ENCODE peak calls at places on chromosomes 16 and 17, in nine cellular contexts. S is GM03348; V is AG10803; Z is GM12865; L is stimulated activated CD4-positive, alpha-beta T cell treated with anti-CD3 and anti-CD28 coated beads, Interleukin-1b, Interleukin-23, amount 100 ng/mL, for 1 hour; P is stimulated activated CD8-positive, alpha-beta memory T cell treated with anti-CD3 and anti-CD28 coated beads, Interleukin-2, amount 100 ng/mL, for 48 hours; E is NCI-H774; A is activated T-cell treated with anti-CD3 and anti-CD28 coated beads for 4 hours; C is T-helper 2 cell. Y is an unnamed sample.

GRCh38 chr17:44556854-44557606 is at the start of gene FZD2:
- DNase-seq in Z (peak), S (peak), P (peak), V (peak), E (peak), A (no peak), C (peak), L (no peak), Y (peak)

GRCh38 chr17:72392056-72393010 is 271.5 kb downstream of the SOX9 start:
- DNase-seq in S (peak), A (no peak), E (no peak), V (peak), C (no peak), P (no peak), Z (peak), L (no peak), Y (peak)

GRCh38 chr16:11949527-11949926 is 7.7 kb upstream of the NPIPB2 start:
- DNase-seq in A (no peak), S (peak), Z (peak), P (no peak), E (peak), C (no peak), L (no peak), V (peak), Y (peak)

GRCh38 chr16:3454093-3454492 is 10.6 kb downstream of the NAA60 start:
- DNase-seq in L (no peak), V (no peak), A (no peak), Z (no peak), S (no peak), C (no peak), P (no peak), E (no peak), Y (no peak)

GRCh38 chr17:77556408-77557068 is 402.0 kb upstream of the TNRC6C start:
- DNase-seq in E (no peak), S (no peak), C (no peak), L (no peak), A (no peak), Z (no peak), V (no peak), P (no peak), Y (no peak)

GRCh38 chr17:74119049-74119580 is 84.4 kb upstream of the RPL38 start:
- DNase-seq in S (no peak), V (no peak), C (no peak), P (no peak), E (no peak), A (no peak), Z (no peak), L (no peak), Y (no peak)

GRCh38 chr16:87794485-87795078 is 28.8 kb upstream of the KLHDC4 start:
- DNase-seq in E (no peak), V (no peak), L (no peak), Z (no peak), P (no peak), C (no peak), A (no peak), S (no peak), Y (no peak)

GRCh38 chr17:69447726-69448125 is 33.2 kb downstream of the MAP2K6 start:
- DNase-seq in S (peak), A (no peak), Z (no peak), L (no peak), C (no peak), E (no peak), P (no peak), V (peak), Y (no peak)

GRCh38 chr17:35731932-35732805 is 730 bp downstream of the RASL10B start:
- DNase-seq in P (no peak), C (no peak), L (no peak), A (no peak), Z (no peak), V (no peak), S (no peak), E (no peak), Y (no peak)

GRCh38 chr17:75191584-75191983 is 8.8 kb upstream of the SUMO2 start:
- DNase-seq in V (peak), E (no peak), S (no peak), L (no peak), Z (no peak), C (no peak), A (no peak), P (no peak), Y (peak)

GRCh38 chr17:73559532-73559931 is 84.7 kb downstream of the SDK2 start:
- DNase-seq in L (no peak), E (no peak), V (no peak), P (no peak), Z (no peak), S (no peak), C (no peak), A (no peak), Y (no peak)

GRCh38 chr17:17372856-17373520 is 69.8 kb downstream of the NT5M start:
- DNase-seq in S (no peak), A (no peak), L (no peak), V (no peak), Z (no peak), E (no peak), C (no peak), P (no peak), Y (no peak)

GRCh38 chr17:36632916-36633846 is 31.8 kb downstream of the MRM1 start:
- DNase-seq in A (no peak), S (no peak), C (no peak), L (no peak), V (no peak), Z (no peak), E (no peak), P (no peak), Y (no peak)

GRCh38 chr17:28344011-28344410 is 8.4 kb downstream of the TNFAIP1 start:
- DNase-seq in V (no peak), C (no peak), A (no peak), P (no peak), E (no peak), L (no peak), S (no peak), Z (no peak), Y (no peak)

GRCh38 chr17:38536661-38537060 is 69.1 kb downstream of the SRCIN1 start:
- DNase-seq in E (no peak), Z (no peak), P (no peak), C (no peak), L (no peak), S (no peak), V (no peak), A (no peak), Y (no peak)

GRCh38 chr17:8479431-8479947 is 43.8 kb downstream of the NDEL1 start:
- DNase-seq in A (no peak), Z (no peak), P (no peak), E (no peak), S (peak), L (no peak), V (peak), C (no peak), Y (no peak)

GRCh38 chr17:77425791-77426641 is 285.2 kb downstream of the SEC14L1 start:
- DNase-seq in P (no peak), Z (no peak), S (no peak), L (no peak), C (no peak), A (no peak), V (peak), E (no peak), Y (peak)

GRCh38 chr16:25051446-25052160 is 36.4 kb upstream of the ARHGAP17 start:
- DNase-seq in A (no peak), C (no peak), L (no peak), S (peak), Z (peak), V (peak), P (no peak), E (no peak), Y (no peak)

GRCh38 chr16:89847056-89847929 is 19.0 kb downstream of the SPIRE2 start:
- DNase-seq in C (no peak), E (no peak), V (no peak), A (no peak), L (no peak), Z (no peak), P (no peak), S (no peak), Y (no peak)

GRCh38 chr17:20281860-20282259 is 185.5 kb downstream of the LGALS9B start:
- DNase-seq in E (no peak), L (no peak), A (no peak), C (no peak), S (no peak), V (no peak), Z (no peak), P (no peak), Y (no peak)

GRCh38 chr17:75996665-75997590 is 3.7 kb upstream of the CDK3 start:
- DNase-seq in Z (peak), V (peak), P (no peak), L (no peak), S (peak), E (no peak), A (no peak), C (peak), Y (peak)

GRCh38 chr16:53224932-53225533 is 170.2 kb downstream of the CHD9 start:
- DNase-seq in V (peak), E (no peak), A (no peak), Z (no peak), S (no peak), P (no peak), L (no peak), C (no peak), Y (peak)

GRCh38 chr16:25279491-25279890 is 21.8 kb upstream of the ZKSCAN2 start:
- DNase-seq in Z (no peak), C (no peak), V (no peak), S (no peak), A (no peak), P (no peak), E (no peak), L (no peak), Y (no peak)

GRCh38 chr16:9644258-9644657 is 538.0 kb downstream of the GRIN2A start:
- DNase-seq in A (no peak), L (no peak), E (no peak), C (no peak), V (no peak), Z (no peak), P (no peak), S (no peak), Y (no peak)

GRCh38 chr17:44556114-44556853 is 1.0 kb upstream of the FZD2 start:
- DNase-seq in P (no peak), E (peak), C (no peak), V (peak), A (no peak), Z (peak), L (no peak), S (peak), Y (peak)

GRCh38 chr16:74556375-74556922 is 50.5 kb downstream of the GLG1 start:
- DNase-seq in V (peak), L (no peak), E (no peak), C (no peak), Z (no peak), S (no peak), P (no peak), A (no peak), Y (peak)

GRCh38 chr16:11100239-11100750 is 155.7 kb downstream of the SOCS1 start:
- DNase-seq in Z (peak), C (peak), P (peak), L (no peak), V (peak), A (no peak), E (no peak), S (peak), Y (peak)

GRCh38 chr17:60506312-60506711 is 19.7 kb downstream of the APPBP2 start:
- DNase-seq in L (no peak), E (no peak), Z (no peak), S (peak), P (no peak), A (no peak), C (no peak), V (peak), Y (peak)

GRCh38 chr17:75645501-75645888 is 12.3 kb downstream of the SMIM5 start:
- DNase-seq in V (no peak), P (no peak), S (no peak), E (peak), Z (no peak), C (no peak), L (no peak), A (no peak), Y (no peak)

GRCh38 chr16:3935921-3936320 is 55.4 kb upstream of the CREBBP start:
- DNase-seq in P (no peak), Z (no peak), E (no peak), L (no peak), S (no peak), C (no peak), V (no peak), A (no peak), Y (no peak)

GRCh38 chr17:6936370-6937028 is 59.4 kb upstream of the ALOX12 start:
- DNase-seq in Z (peak), A (no peak), L (no peak), E (no peak), P (no peak), C (no peak), S (no peak), V (peak), Y (no peak)

GRCh38 chr16:49587511-49587910 is 213.9 kb downstream of the C16orf78 start:
- DNase-seq in A (no peak), C (no peak), P (no peak), S (no peak), V (no peak), Z (no peak), L (no peak), E (no peak), Y (no peak)

GRCh38 chr17:64441772-64442549 is 7.0 kb upstream of the MILR1 start:
- DNase-seq in E (no peak), C (no peak), Z (peak), S (no peak), V (peak), L (no peak), P (no peak), A (no peak), Y (peak)

GRCh38 chr16:89090669-89091426 is 2.8 kb upstream of the ACSF3 start:
- DNase-seq in L (no peak), Z (no peak), P (no peak), E (no peak), A (no peak), S (no peak), V (no peak), C (no peak), Y (no peak)

GRCh38 chr16:22063888-22064467 is 28.4 kb upstream of the VWA3A start:
- DNase-seq in C (no peak), L (no peak), E (no peak), A (no peak), P (no peak), S (no peak), V (no peak), Z (no peak), Y (no peak)

GRCh38 chr16:28491080-28491969 is 549 bp downstream of the CLN3 start:
- DNase-seq in V (peak), C (no peak), S (peak), P (no peak), Z (peak), L (no peak), E (no peak), A (no peak), Y (no peak)